ENCODE peak calls at places on chromosome 1, in nine cellular contexts. I is amniotic epithelial cell; R is kidney tubule cell; E is activated naive CD8-positive, alpha-beta T cell treated with anti-CD3 and anti-CD28 coated beads for 36 hours; P is EL; X is T-cell; M is foreskin melanocyte; O is glutamatergic neuron; T is retina. Y is an unnamed sample.

GRCh38 chr1:7549693-7550161 is 221.4 kb upstream of the VAMP3 start:
- DNase-seq in X (no peak), O (peak), R (peak), T (no peak), P (peak), E (no peak), M (peak), I (peak), Y (no peak)

GRCh38 chr1:50936321-50936720 is 23.7 kb downstream of the FAF1 start:
- DNase-seq in R (no peak), E (no peak), I (peak), O (no peak), M (no peak), P (no peak), X (no peak), T (no peak), Y (no peak)

GRCh38 chr1:163155606-163156005 is 47.1 kb downstream of the RGS5 start:
- DNase-seq in O (no peak), I (no peak), P (no peak), M (no peak), X (no peak), R (no peak), T (no peak), E (no peak), Y (no peak)

GRCh38 chr1:204398197-204399125 is 13.2 kb downstream of the PPP1R15B start:
- DNase-seq in P (peak), I (peak), M (peak), T (peak), E (peak), X (peak), R (peak), O (peak), Y (peak)

GRCh38 chr1:233946724-233947123 is 42.2 kb downstream of the SLC35F3 start:
- DNase-seq in E (no peak), R (peak), I (no peak), X (no peak), T (no peak), M (no peak), P (no peak), O (no peak), Y (no peak)

GRCh38 chr1:11648732-11649158 is 5.5 kb downstream of the FBXO2 start:
- DNase-seq in P (no peak), R (peak), E (peak), O (no peak), T (no peak), I (no peak), X (no peak), M (no peak), Y (no peak)

GRCh38 chr1:52141513-52142219 is at the start of gene ZFYVE9:
- DNase-seq in X (peak), I (peak), M (peak), O (peak), T (peak), E (peak), P (peak), R (peak), Y (peak)

GRCh38 chr1:212470059-212470458 is 37.3 kb downstream of the NENF start:
- DNase-seq in E (no peak), P (peak), X (no peak), I (peak), R (peak), T (no peak), M (peak), O (no peak), Y (no peak)

GRCh38 chr1:58477390-58477789 is 69.1 kb downstream of the OMA1 start:
- DNase-seq in X (no peak), R (peak), P (peak), T (no peak), I (peak), O (no peak), M (no peak), E (no peak), Y (no peak)

GRCh38 chr1:152566681-152567080 is at the start of gene LCE3E:
- DNase-seq in T (no peak), E (no peak), P (no peak), I (no peak), X (no peak), R (no peak), M (no peak), O (no peak), Y (no peak)

GRCh38 chr1:26983863-26984262 is 9.6 kb upstream of the TRNP1 start:
- DNase-seq in E (no peak), T (no peak), M (no peak), X (no peak), P (no peak), R (no peak), O (no peak), I (no peak), Y (no peak)

GRCh38 chr1:223000549-223001135 is 142.4 kb downstream of the TLR5 start:
- DNase-seq in E (no peak), T (no peak), I (no peak), M (no peak), P (no peak), X (no peak), R (no peak), O (no peak), Y (no peak)

GRCh38 chr1:56472860-56473259 is 106.5 kb downstream of the PLPP3 start:
- DNase-seq in T (no peak), I (no peak), O (no peak), E (no peak), R (no peak), P (no peak), X (no peak), M (no peak), Y (no peak)

GRCh38 chr1:68321084-68321685 is 88.9 kb upstream of the WLS start:
- DNase-seq in T (peak), I (peak), R (peak), O (peak), X (no peak), P (peak), M (no peak), E (no peak), Y (peak)

Y was measured in D341Med.